ENCODE peak calls at places on chromosomes 7 and 10, in nine cellular contexts. E, X, T, Q, O, I, S, K and U are unnamed samples.

GRCh38 chr7:39453743-39454355 is 112.4 kb upstream of the YAE1 start:
- DNase-seq in Q (no peak), I (peak; percentile 49), O (peak; percentile 22), K (no peak), T (peak; percentile 69), X (peak; percentile 10), E (peak; percentile 62), S (peak; percentile 70), U (no peak)

GRCh38 chr10:131747791-131748190 is 153.0 kb upstream of the PPP2R2D start:
- DNase-seq in O (no peak), S (no peak), I (no peak), Q (no peak), K (no peak), T (no peak), E (no peak), X (no peak), U (no peak)

GRCh38 chr10:70596860-70597809 is 5.4 kb downstream of the PRF1 start:
- DNase-seq in I (no peak), T (no peak), O (no peak), Q (no peak), S (peak; percentile 40), E (no peak), K (no peak), X (no peak), U (no peak)

GRCh38 chr10:73793456-73793855 is 8.1 kb downstream of the ZSWIM8 start:
- DNase-seq in Q (no peak), K (no peak), T (no peak), X (no peak), I (no peak), E (no peak), O (no peak), S (no peak), U (no peak)

GRCh38 chr10:124196659-124197058 is 103.3 kb upstream of the CHST15 start:
- DNase-seq in O (no peak), Q (no peak), T (no peak), I (no peak), S (no peak), E (no peak), X (no peak), K (no peak), U (no peak)

GRCh38 chr7:26549281-26549943 is 257.8 kb downstream of the SNX10 start:
- DNase-seq in O (no peak), X (no peak), T (no peak), Q (no peak), K (no peak), E (peak; percentile 100), S (no peak), I (no peak), U (no peak)

GRCh38 chr7:72413290-72413689 is 1.2 kb upstream of the CALN1 start:
- DNase-seq in K (no peak), Q (no peak), S (no peak), I (no peak), X (no peak), E (no peak), T (no peak), O (no peak), U (no peak)

GRCh38 chr7:102305414-102306268 is 19.0 kb downstream of the SH2B2 start:
- DNase-seq in E (no peak), K (no peak), Q (no peak), S (no peak), I (no peak), X (no peak), O (no peak), T (no peak), U (no peak)

GRCh38 chr10:7035111-7035761 is 375.6 kb downstream of the SFMBT2 start:
- DNase-seq in T (no peak), X (no peak), E (no peak), O (no peak), S (no peak), I (no peak), Q (no peak), K (no peak), U (no peak)

GRCh38 chr10:37960738-37961137 is 15.7 kb downstream of the ZNF25 start:
- DNase-seq in T (peak; percentile 13), O (no peak), X (peak; percentile 35), Q (no peak), S (no peak), I (no peak), K (no peak), E (no peak), U (no peak)

GRCh38 chr7:7157177-7157886 is 25.0 kb upstream of the C1GALT1 start:
- DNase-seq in Q (no peak), X (peak; percentile 90), T (peak; percentile 77), I (peak; percentile 88), K (no peak), O (peak; percentile 29), S (peak; percentile 37), E (peak; percentile 95), U (no peak)

GRCh38 chr7:130276796-130277762 is 10.4 kb downstream of the CPA2 start:
- DNase-seq in Q (no peak), O (no peak), T (peak; percentile 85), S (peak; percentile 66), E (peak; percentile 75), X (peak; percentile 86), K (no peak), I (peak; percentile 73), U (no peak)

GRCh38 chr10:3775671-3776551 is 9.1 kb downstream of the KLF6 start:
- DNase-seq in E (peak; percentile 70), I (no peak), T (peak; percentile 80), X (peak; percentile 66), Q (no peak), O (no peak), S (peak; percentile 77), K (no peak), U (no peak)

GRCh38 chr7:32223721-32224120 is 153.5 kb upstream of the PDE1C start:
- DNase-seq in X (no peak), E (no peak), T (no peak), O (no peak), S (peak; percentile 6), K (no peak), I (no peak), Q (no peak), U (no peak)

GRCh38 chr7:82166666-82167065 is 276.9 kb downstream of the CACNA2D1 start:
- DNase-seq in Q (no peak), S (peak; percentile 15), K (no peak), I (no peak), X (no peak), T (no peak), O (no peak), E (no peak), U (no peak)

GRCh38 chr7:69564454-69565417 is 33.5 kb upstream of the AUTS2 start:
- DNase-seq in K (peak; percentile 4), X (peak; percentile 36), Q (no peak), E (peak; percentile 8), T (peak; percentile 22), S (no peak), I (peak; percentile 48), O (no peak), U (no peak)

GRCh38 chr7:134210976-134211663 is 84.0 kb downstream of the LRGUK start:
- DNase-seq in E (no peak), K (no peak), I (no peak), T (no peak), X (no peak), S (no peak), O (no peak), Q (no peak), U (no peak)

GRCh38 chr7:114922151-114922651 is 307 bp downstream of the MDFIC start:
- DNase-seq in X (no peak), Q (peak; percentile 64), S (peak; percentile 43), O (peak; percentile 44), E (peak; percentile 58), I (peak; percentile 88), K (peak; percentile 11), T (peak; percentile 50), U (peak; percentile 59)

GRCh38 chr7:16071246-16071857 is 350.0 kb downstream of the CRPPA start:
- DNase-seq in X (peak; percentile 25), S (peak; percentile 68), E (peak; percentile 58), Q (no peak), I (peak; percentile 59), T (peak; percentile 63), K (no peak), O (no peak), U (no peak)

GRCh38 chr7:12066004-12066403 is 145.1 kb upstream of the TMEM106B start:
- DNase-seq in E (no peak), O (no peak), S (peak; percentile 87), I (no peak), Q (no peak), T (no peak), X (no peak), K (no peak), U (no peak)

GRCh38 chr10:74981831-74982633 is 129.4 kb upstream of the SAMD8 start:
- DNase-seq in S (no peak), E (no peak), X (no peak), K (no peak), Q (no peak), T (no peak), I (no peak), O (no peak), U (no peak)

GRCh38 chr10:48511855-48512191 is 93.0 kb downstream of the ARHGAP22 start:
- DNase-seq in E (no peak), K (no peak), I (no peak), X (no peak), O (no peak), S (peak; percentile 39), T (no peak), Q (no peak), U (no peak)

GRCh38 chr7:36155811-36156361 is 2.8 kb downstream of the EEPD1 start:
- DNase-seq in K (peak; percentile 43), S (no peak), X (peak; percentile 22), I (no peak), Q (peak; percentile 71), O (no peak), E (no peak), T (peak; percentile 67), U (no peak)

GRCh38 chr10:32112055-32112454 is 55.8 kb upstream of the KIF5B start:
- DNase-seq in T (peak; percentile 61), Q (no peak), S (peak; percentile 57), K (no peak), X (peak; percentile 67), I (peak; percentile 82), O (no peak), E (peak; percentile 86), U (no peak)

GRCh38 chr10:118914626-118915025 is 114.9 kb upstream of the NANOS1 start:
- DNase-seq in X (no peak), T (no peak), I (no peak), K (no peak), E (no peak), S (no peak), Q (no peak), O (no peak), U (no peak)

GRCh38 chr7:3272691-3273141 is 28.3 kb upstream of the SDK1 start:
- DNase-seq in T (peak; percentile 81), I (no peak), E (peak; percentile 99), S (peak; percentile 9), X (peak; percentile 97), O (no peak), K (no peak), Q (no peak), U (no peak)

GRCh38 chr10:44071479-44071878 is 313.4 kb downstream of the CXCL12 start:
- DNase-seq in O (no peak), S (no peak), K (no peak), X (peak; percentile 75), E (peak; percentile 54), T (no peak), I (peak; percentile 70), Q (no peak), U (no peak)